ENCODE peak calls at places on chromosomes 12 and 14, in four cellular contexts. E, V, D and S are unnamed samples.

GRCh38 chr12:64088431-64089349 is 133.4 kb downstream of the KICS2 start:
- DNase-seq in D (peak), V (no peak), E (peak), S (peak)

GRCh38 chr14:105346200-105346533 is 31.6 kb downstream of the PACS2 start:
- DNase-seq in V (no peak), D (no peak), E (no peak), S (no peak)

GRCh38 chr14:76045773-76046172 is 60.2 kb downstream of the IFT43 start:
- DNase-seq in E (no peak), D (no peak), V (no peak), S (no peak)

GRCh38 chr12:93884794-93885460 is 207.8 kb downstream of the CRADD start:
- DNase-seq in E (no peak), V (no peak), D (no peak), S (no peak)

GRCh38 chr14:22691171-22691570 is 47.0 kb upstream of the OR6J1 start:
- DNase-seq in D (no peak), E (no peak), V (no peak), S (no peak)

GRCh38 chr12:60191676-60192359 is 596.0 kb downstream of the SLC16A7 start:
- DNase-seq in D (no peak), V (no peak), E (no peak), S (no peak)

GRCh38 chr14:80663541-80663940 is 278.0 kb downstream of the CEP128 start:
- DNase-seq in E (no peak), D (no peak), V (no peak), S (no peak)

GRCh38 chr12:124327362-124328043 is 32.6 kb downstream of the RFLNA start:
- DNase-seq in V (no peak), D (no peak), E (no peak), S (no peak)

GRCh38 chr14:69328317-69328716 is 68.4 kb downstream of the GALNT16 start:
- DNase-seq in D (no peak), E (no peak), V (no peak), S (no peak)

GRCh38 chr14:102777711-102778615 is 714 bp downstream of the TRAF3 start:
- DNase-seq in E (no peak), V (no peak), D (peak), S (no peak)

GRCh38 chr12:72632286-72632685 is 360.1 kb downstream of the TRHDE start:
- DNase-seq in V (no peak), E (no peak), D (no peak), S (no peak)
- TF ChIP-seq BHLHE40 in V (no peak), E (no peak), D (no peak), S (no peak)

DNA sequence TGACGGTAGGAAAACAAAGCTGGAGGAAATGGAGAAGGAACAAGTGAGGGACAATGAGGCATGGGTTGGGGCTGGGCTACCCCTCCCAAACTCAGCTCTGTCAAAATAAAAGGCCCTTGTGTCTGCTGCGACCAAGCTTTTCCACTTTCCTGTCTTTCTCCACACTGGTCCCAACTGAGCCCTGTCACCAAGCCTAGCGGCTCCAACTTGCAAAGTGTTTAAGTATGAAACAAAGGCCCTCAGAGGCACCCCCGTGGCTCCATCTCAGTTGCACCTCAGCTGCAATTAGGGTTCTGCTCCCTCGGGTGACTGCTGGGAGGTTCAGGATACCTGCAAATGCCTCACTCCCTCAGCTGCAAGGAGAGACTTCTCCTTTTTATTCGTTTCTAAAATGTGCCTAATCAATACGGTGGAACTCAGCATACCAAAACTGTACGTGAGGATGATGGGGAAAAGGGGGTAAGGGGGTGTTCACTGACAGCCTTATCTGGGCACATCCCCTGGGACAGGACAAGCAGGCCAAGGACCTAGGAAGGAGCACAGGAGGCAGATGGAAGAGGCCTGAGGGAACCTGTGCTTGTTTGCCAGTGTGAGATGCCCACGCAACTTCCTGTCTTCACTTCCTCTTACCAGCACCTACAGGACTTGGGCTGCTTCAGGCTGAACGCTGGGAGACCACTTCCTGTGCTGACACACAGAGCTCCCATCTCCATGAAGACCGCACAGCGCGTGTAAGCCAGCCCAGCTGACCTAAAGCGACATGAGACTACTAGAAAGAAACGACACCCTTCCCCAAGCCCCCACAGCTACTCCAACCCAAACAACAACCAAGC is 8.9 kb downstream of the VAMP1 start:
- DNase-seq in V (peak), E (no peak), D (no peak), S (no peak)
- TF ChIP-seq FOXM1 in V (peak), E (no peak), D (no peak), S (no peak)

DNA sequence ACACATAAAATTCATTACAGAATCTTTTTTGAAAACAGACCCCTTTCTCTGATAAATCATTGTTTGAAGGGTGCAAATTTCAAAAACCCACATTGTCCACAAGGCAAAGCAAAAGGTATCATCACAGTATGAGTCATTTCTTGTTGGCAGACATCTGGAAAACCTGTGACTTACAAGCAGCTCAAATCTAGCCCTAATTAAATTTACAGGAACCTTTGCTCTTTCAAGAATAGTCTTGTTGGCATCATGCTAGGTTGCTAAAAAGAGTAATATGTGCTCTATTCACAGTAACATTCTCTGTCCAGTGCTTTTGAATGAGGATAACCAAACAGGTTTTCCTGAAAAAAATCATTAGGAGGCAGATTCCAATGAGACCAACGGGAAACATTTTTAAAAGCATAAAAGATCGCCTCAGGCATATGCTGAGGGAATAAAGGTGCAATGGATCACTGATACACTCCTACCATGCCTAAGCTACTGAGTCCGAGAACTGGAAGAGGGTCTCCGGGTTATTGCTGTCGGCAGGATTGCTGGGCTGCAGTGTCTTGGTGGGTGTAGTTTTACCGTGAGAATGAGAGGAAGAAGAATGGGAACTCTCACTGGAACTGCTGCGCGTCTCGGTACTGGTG is 55.5 kb upstream of the TTC7B start:
- DNase-seq in V (no peak), E (no peak), D (no peak), S (no peak)
- TF ChIP-seq BHLHE40 in V (no peak), E (no peak), D (no peak), S (no peak)

GRCh38 chr14:89435527-89436273 is 18.7 kb upstream of the FOXN3 start:
- DNase-seq in E (no peak), V (no peak), D (no peak), S (no peak)

GRCh38 chr14:89429206-89430091 is 12.4 kb upstream of the FOXN3 start:
- DNase-seq in V (no peak), E (no peak), D (no peak), S (no peak)

GRCh38 chr14:89428556-89429196 is 11.6 kb upstream of the FOXN3 start:
- DNase-seq in D (no peak), V (no peak), E (no peak), S (no peak)

GRCh38 chr14:89430271-89430620 is 13.2 kb upstream of the FOXN3 start:
- DNase-seq in D (no peak), V (no peak), E (no peak), S (no peak)

GRCh38 chr14:89432226-89432625 is 15.2 kb upstream of the FOXN3 start:
- DNase-seq in V (no peak), E (no peak), D (no peak), S (no peak)
- TF ChIP-seq FOXM1 in V (no peak), E (no peak), D (no peak), S (no peak)

GRCh38 chr12:48002773-48003218 is 1.5 kb downstream of the COL2A1 start:
- DNase-seq in E (no peak), D (no peak), V (no peak), S (peak)

GRCh38 chr12:48003226-48004038 is 844 bp downstream of the COL2A1 start:
- DNase-seq in E (no peak), V (no peak), D (no peak), S (no peak)

GRCh38 chr12:48004941-48005749 is 869 bp upstream of the COL2A1 start:
- DNase-seq in V (no peak), E (no peak), D (no peak), S (no peak)

GRCh38 chr12:48005750-48006021 is 1.4 kb upstream of the COL2A1 start:
- DNase-seq in E (no peak), V (no peak), D (no peak), S (no peak)

GRCh38 chr12:48004039-48004940 is at the start of gene COL2A1:
- DNase-seq in V (no peak), E (no peak), D (no peak), S (no peak)
- TF ChIP-seq BHLHE40 in V (no peak), E (no peak), D (no peak), S (no peak)